ENCODE peak calls at places on chromosome 16, in five cellular contexts. One of them, this sample, is unnamed. For H3K4me1, the result is how much of the 10 kb centered on the place peaks cover.

GRCh38 chr16:83994703-83995102 is 26.7 kb downstream of the NECAB2 start:
- DNase-seq in fibroblast of lung: no peak
- DNase-seq in neural progenitor cell: peak
- DNase-seq in upper lobe of left lung: no peak
- DNase-seq in heart right ventricle: no peak
- DNase-seq in this sample: no peak

GRCh38 chr16:49330562-49331201 is 42.9 kb upstream of the C16orf78 start:
- DNase-seq in fibroblast of lung: no peak
- DNase-seq in neural progenitor cell: no peak
- DNase-seq in upper lobe of left lung: no peak
- DNase-seq in heart right ventricle: no peak
- DNase-seq in this sample: no peak

GRCh38 chr16:47342055-47342454 is 118.8 kb downstream of the ITFG1 start:
- DNase-seq in fibroblast of lung: peak
- DNase-seq in neural progenitor cell: no peak
- DNase-seq in upper lobe of left lung: no peak
- DNase-seq in heart right ventricle: no peak
- DNase-seq in this sample: no peak

GRCh38 chr16:1204941-1205340 is 20.1 kb downstream of the TPSG1 start:
- DNase-seq in fibroblast of lung: no peak
- DNase-seq in neural progenitor cell: no peak
- DNase-seq in upper lobe of left lung: no peak
- DNase-seq in heart right ventricle: no peak
- DNase-seq in this sample: no peak

GRCh38 chr16:72427001-72427785 is 255.2 kb upstream of the PMFBP1 start:
- DNase-seq in fibroblast of lung: no peak
- DNase-seq in neural progenitor cell: no peak
- DNase-seq in upper lobe of left lung: no peak
- DNase-seq in heart right ventricle: no peak
- DNase-seq in this sample: no peak

GRCh38 chr16:25256821-25257503 is 683 bp downstream of the ZKSCAN2 start:
- DNase-seq in fibroblast of lung: peak
- DNase-seq in neural progenitor cell: peak
- DNase-seq in upper lobe of left lung: no peak
- DNase-seq in heart right ventricle: peak
- DNase-seq in this sample: no peak

GRCh38 chr16:28288117-28288516 is 4.2 kb upstream of the SBK1 start:
- DNase-seq in fibroblast of lung: no peak
- DNase-seq in neural progenitor cell: no peak
- DNase-seq in upper lobe of left lung: no peak
- DNase-seq in heart right ventricle: no peak
- DNase-seq in this sample: no peak

GRCh38 chr16:82671743-82672142 is 45.0 kb downstream of the CDH13 start:
- DNase-seq in fibroblast of lung: no peak
- DNase-seq in neural progenitor cell: peak
- DNase-seq in upper lobe of left lung: no peak
- DNase-seq in heart right ventricle: no peak
- DNase-seq in this sample: no peak

DNA sequence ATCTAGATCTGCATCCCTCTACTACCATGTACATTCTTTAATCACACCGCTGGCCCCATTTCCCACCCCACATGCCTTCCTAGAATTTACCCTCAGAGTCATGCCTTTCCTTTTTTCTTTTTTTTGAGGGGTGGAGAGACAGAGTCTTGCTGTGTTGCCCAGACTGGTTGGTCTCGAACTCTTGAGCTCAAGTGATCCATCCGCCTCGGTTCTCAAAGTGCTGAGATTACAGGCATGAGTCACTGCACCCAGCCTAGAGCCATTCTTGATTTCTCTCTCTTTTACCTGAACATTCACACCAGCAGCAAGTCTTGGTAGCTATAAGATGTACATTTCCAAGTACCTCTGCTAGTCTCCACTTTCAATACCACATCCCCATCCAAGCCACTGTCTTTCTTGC is 2.1 kb downstream of the PAGR1 start:
- DNase-seq in fibroblast of lung: no peak
- DNase-seq in neural progenitor cell: no peak
- DNase-seq in upper lobe of left lung: no peak
- DNase-seq in heart right ventricle: no peak
- DNase-seq in this sample: no peak
- H3K4me1 ChIP-seq in fibroblast of lung: under half
- H3K4me1 ChIP-seq in neural progenitor cell: under half
- H3K4me1 ChIP-seq in upper lobe of left lung: half or more
- H3K4me1 ChIP-seq in heart right ventricle: half or more
- H3K4me1 ChIP-seq in this sample: half or more

GRCh38 chr16:3934491-3935185 is 54.1 kb upstream of the CREBBP start:
- DNase-seq in fibroblast of lung: no peak
- DNase-seq in neural progenitor cell: no peak
- DNase-seq in upper lobe of left lung: no peak
- DNase-seq in heart right ventricle: no peak
- DNase-seq in this sample: no peak

GRCh38 chr16:3937066-3937875 is 56.8 kb upstream of the CREBBP start:
- DNase-seq in fibroblast of lung: no peak
- DNase-seq in neural progenitor cell: no peak
- DNase-seq in upper lobe of left lung: no peak
- DNase-seq in heart right ventricle: no peak
- DNase-seq in this sample: no peak

GRCh38 chr16:3938843-3939624 is 58.5 kb upstream of the CREBBP start:
- DNase-seq in fibroblast of lung: peak
- DNase-seq in neural progenitor cell: peak
- DNase-seq in upper lobe of left lung: peak
- DNase-seq in heart right ventricle: peak
- DNase-seq in this sample: peak

GRCh38 chr16:3935921-3936320 is 55.4 kb upstream of the CREBBP start:
- DNase-seq in fibroblast of lung: no peak
- DNase-seq in neural progenitor cell: no peak
- DNase-seq in upper lobe of left lung: no peak
- DNase-seq in heart right ventricle: no peak
- DNase-seq in this sample: no peak

DNA sequence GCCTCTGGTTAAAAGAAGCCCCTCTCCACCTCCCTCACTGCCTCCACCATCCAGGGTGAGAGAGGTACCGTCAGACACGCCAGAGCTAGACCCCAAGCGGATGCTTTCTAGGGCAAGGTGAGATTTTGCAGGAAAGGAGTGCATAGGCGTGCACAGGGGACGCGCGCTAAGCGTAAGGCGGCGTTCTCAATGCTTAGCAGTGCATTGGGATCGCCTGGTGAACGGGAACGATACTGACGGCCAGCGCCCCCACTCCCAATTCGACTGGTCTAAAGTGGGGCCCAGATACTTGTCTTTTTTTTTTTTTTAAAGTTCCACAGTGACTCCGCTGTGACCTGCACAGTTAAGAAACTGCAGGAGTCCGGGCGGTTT is 57.9 kb upstream of the CREBBP start:
- DNase-seq in fibroblast of lung: no peak
- DNase-seq in neural progenitor cell: no peak
- DNase-seq in upper lobe of left lung: no peak
- DNase-seq in heart right ventricle: no peak
- DNase-seq in this sample: no peak
- H3K4me3 ChIP-seq in fibroblast of lung: peak
- H3K4me3 ChIP-seq in neural progenitor cell: peak
- H3K4me3 ChIP-seq in upper lobe of left lung: peak
- H3K4me3 ChIP-seq in heart right ventricle: peak
- H3K4me3 ChIP-seq in this sample: no peak

DNA sequence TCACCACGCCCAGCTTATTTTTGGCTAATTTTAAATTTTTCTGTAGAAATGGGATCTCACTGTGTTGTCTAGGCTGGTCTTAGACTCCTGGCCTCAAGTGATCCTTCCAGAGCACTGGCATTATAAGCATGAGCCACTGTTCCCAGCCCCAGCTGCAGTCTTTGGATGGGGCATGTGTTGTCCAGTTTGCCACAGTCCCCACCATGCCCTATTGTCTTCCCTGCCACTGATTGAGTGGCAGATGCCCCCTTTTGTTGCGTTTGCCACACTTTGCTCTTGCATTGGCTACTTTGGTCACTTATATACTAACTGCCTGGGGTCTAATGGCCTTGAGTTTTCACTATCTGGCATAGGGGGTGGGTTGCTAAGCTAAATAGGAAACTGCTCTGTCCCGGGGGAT is 60.8 kb downstream of the ABCC1 start:
- DNase-seq in fibroblast of lung: no peak
- DNase-seq in neural progenitor cell: no peak
- DNase-seq in upper lobe of left lung: no peak
- DNase-seq in heart right ventricle: no peak
- DNase-seq in this sample: no peak
- H3K4me1 ChIP-seq in fibroblast of lung: under half
- H3K4me1 ChIP-seq in neural progenitor cell: under half
- H3K4me1 ChIP-seq in upper lobe of left lung: under half
- H3K4me1 ChIP-seq in heart right ventricle: under half
- H3K4me1 ChIP-seq in this sample: under half

DNA sequence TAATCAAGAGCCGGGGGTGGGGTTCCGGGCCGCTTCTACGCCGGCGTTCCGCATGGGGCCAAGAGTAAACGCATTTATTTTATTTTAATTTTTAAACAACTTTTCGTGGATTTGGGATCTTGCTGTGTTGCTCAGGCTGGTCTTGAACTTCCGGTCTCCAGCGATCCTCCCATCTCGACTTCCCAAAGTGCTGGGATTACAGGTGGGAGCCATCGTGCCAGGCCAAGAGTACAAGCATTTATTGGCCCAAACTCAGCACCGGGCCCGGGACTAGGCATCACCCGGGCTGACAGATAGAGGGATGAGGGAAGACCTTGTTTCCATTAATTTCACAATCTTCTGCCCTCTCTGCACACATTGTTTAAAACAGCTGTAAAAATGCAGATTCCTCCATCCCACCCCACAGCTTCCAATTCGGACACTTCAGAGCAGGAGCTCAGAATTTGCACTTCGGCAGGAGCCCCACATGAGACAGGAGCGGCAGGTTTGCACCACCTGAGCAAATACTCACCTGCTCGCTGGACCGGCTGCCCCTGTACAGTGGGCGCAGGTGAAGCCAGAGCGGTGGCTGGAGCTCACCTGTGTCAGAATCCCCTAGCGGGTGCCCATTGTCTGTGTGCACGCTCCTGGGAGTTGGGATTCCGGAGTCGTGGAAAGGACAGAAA is 663 bp upstream of the GINS2 start:
- DNase-seq in fibroblast of lung: no peak
- DNase-seq in neural progenitor cell: no peak
- DNase-seq in upper lobe of left lung: no peak
- DNase-seq in heart right ventricle: no peak
- DNase-seq in this sample: no peak
- H3K4me3 ChIP-seq in fibroblast of lung: peak
- H3K4me3 ChIP-seq in neural progenitor cell: peak
- H3K4me3 ChIP-seq in upper lobe of left lung: peak
- H3K4me3 ChIP-seq in heart right ventricle: peak
- H3K4me3 ChIP-seq in this sample: peak

This sample was measured in CD4-positive, CD25-positive, alpha-beta regulatory T cell.